ENCODE peak calls at places on chromosome 10, in four cellular contexts. Q, M, U and P are unnamed samples.

GRCh38 chr10:110501142-110501937 is 3.6 kb downstream of the DUSP5 start:
- DNase-seq in Q (peak; percentile 91), M (peak; percentile 80), U (peak; percentile 88), P (peak; percentile 80)

GRCh38 chr10:128186959-128187787 is 61.0 kb upstream of the MKI67 start:
- DNase-seq in Q (no peak), M (no peak), U (peak; percentile 14), P (peak; percentile 43)

GRCh38 chr10:49550563-49550962 is 11.6 kb upstream of the ERCC6 start:
- DNase-seq in Q (peak; percentile 94), M (no peak), U (no peak), P (no peak)

GRCh38 chr10:100501423-100501822 is 18.2 kb downstream of the SEC31B start:
- DNase-seq in Q (peak; percentile 7), M (no peak), U (no peak), P (no peak)

GRCh38 chr10:43684198-43684559 is 35.5 kb upstream of the ZNF32 start:
- DNase-seq in Q (no peak), M (no peak), U (no peak), P (no peak)

GRCh38 chr10:86481761-86482160 is 39.8 kb downstream of the WAPL start:
- DNase-seq in Q (no peak), M (no peak), U (no peak), P (no peak)

GRCh38 chr10:127296696-127297095 is 100.3 kb upstream of the INSYN2A start:
- DNase-seq in Q (no peak), M (no peak), U (no peak), P (no peak)

GRCh38 chr10:103747193-103747865 is 108.0 kb downstream of the SH3PXD2A start:
- DNase-seq in Q (no peak), M (no peak), U (no peak), P (no peak)

GRCh38 chr10:130398090-130398994 is 262.2 kb downstream of the GLRX3 start:
- DNase-seq in Q (no peak), M (no peak), U (no peak), P (no peak)

GRCh38 chr10:14553434-14553833 is 221.3 kb downstream of the FAM107B start:
- DNase-seq in Q (peak; percentile 62), M (no peak), U (no peak), P (no peak)

GRCh38 chr10:51231754-51232153 is 157.5 kb downstream of the PRKG1 start:
- DNase-seq in Q (no peak), M (no peak), U (no peak), P (no peak)

GRCh38 chr10:91350651-91351081 is 59.5 kb upstream of the HECTD2 start:
- DNase-seq in Q (peak; percentile 73), M (no peak), U (no peak), P (no peak)

GRCh38 chr10:133466683-133467275 is 13.0 kb downstream of the SCART1 start:
- DNase-seq in Q (no peak), M (no peak), U (no peak), P (no peak)

GRCh38 chr10:52378124-52378523 is 64.0 kb downstream of the DKK1 start:
- DNase-seq in Q (no peak), M (no peak), U (no peak), P (no peak)

GRCh38 chr10:77411805-77412204 is 225.8 kb downstream of the KCNMA1 start:
- DNase-seq in Q (no peak), M (no peak), U (no peak), P (no peak)

GRCh38 chr10:5619366-5620211 is 46.8 kb downstream of the ASB13 start:
- DNase-seq in Q (no peak), M (no peak), U (no peak), P (no peak)

GRCh38 chr10:62081322-62081945 is 179.9 kb downstream of the ARID5B start:
- DNase-seq in Q (no peak), M (no peak), U (no peak), P (no peak)

GRCh38 chr10:80173441-80173840 is 31.9 kb downstream of the ANXA11 start:
- DNase-seq in Q (no peak), M (no peak), U (no peak), P (no peak)

GRCh38 chr10:59709472-59710125 is at the start of gene SLC16A9:
- DNase-seq in Q (peak; percentile 18), M (peak; percentile 54), U (peak; percentile 69), P (peak; percentile 75)

DNA sequence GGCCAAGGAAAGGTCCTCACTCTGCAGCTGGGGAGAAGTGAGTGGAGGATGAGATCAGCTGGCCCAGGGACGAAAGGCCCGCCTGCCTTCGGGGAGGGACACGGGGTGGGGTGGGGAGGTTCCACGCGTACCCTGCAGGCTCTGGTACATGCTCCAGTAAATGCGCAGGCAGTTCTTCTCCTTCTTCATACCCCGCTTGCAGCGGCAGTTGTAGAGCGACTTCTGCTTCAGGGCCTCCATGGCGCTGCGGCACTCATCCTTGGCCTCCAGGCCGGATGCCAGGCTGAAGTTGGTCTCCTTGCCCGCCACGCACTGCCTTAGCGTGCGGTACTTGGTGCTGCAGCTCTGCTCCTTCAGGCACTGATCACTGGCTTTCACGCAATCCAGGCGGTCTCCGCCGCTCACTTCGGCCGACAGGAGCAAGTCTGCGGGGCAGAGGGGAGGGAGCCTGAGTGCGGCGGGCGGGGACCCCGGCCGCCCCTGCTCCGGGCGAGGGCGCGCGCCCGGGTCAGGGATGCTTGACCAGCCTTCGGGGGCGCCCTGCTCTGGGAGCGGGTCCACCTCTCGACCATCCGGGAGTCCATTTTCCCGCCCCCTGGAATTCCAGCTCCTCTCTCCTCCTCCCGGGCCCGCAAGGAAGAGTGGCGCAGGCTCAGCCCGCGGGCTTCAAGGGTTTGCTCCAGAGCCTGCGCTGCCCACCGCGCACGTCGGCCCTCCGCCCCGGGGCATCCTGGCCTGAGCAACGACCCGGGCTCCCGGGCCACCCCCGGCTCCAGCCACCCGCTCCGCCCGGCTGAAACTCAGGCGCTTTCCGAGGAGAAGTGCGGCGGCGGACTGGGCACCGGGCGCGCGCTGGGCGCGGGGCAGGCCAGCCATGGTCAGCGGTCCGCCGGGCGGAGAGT is 2.1 kb downstream of the GFRA1 start:
- DNase-seq in Q (no peak), M (no peak), U (no peak), P (no peak)
- H3K27me3 ChIP-seq in Q (peaks cover 30% of the 10 kb centered on the region), M (no peaks in the 10 kb centered on the region), U (peaks cover 71% of the 10 kb centered on the region), P (peaks cover 61% of the 10 kb centered on the region)

GRCh38 chr10:70592186-70592735 is 10.3 kb downstream of the PRF1 start:
- DNase-seq in Q (no peak), M (no peak), U (no peak), P (no peak)
- H3K27me3 ChIP-seq in Q (no peaks in the 10 kb centered on the region), M (no peaks in the 10 kb centered on the region), U (no peaks in the 10 kb centered on the region), P (no peaks in the 10 kb centered on the region)

DNA sequence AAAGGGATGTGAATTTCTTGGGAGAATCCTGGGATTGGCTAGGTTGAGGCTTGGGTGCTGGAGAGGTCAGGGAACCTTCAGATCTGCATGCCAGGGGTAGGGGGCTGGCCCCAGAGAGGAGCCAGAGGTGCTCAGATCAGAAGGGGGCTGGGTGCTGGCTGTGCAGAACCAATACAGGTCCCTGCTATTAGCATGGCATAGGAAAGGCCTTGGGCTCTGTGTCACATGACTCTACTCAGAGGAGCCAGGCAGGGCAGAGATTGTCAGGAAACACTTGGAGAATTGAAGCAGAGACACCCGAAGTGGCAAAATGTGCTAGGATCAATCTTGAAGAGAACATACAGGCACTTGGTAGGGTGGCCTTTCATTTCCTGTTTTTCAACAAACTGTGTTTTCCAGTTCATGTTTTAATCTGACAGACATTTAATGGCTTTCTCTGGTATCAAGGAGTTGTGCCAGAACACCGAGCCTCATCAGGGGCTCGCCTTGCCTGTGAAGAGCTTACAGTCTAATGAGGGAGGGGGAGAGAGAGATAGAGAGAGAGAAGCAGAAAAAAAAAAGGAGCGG is 498.9 kb downstream of the RPS24 start:
- DNase-seq in Q (no peak), M (no peak), U (no peak), P (no peak)
- H3K27me3 ChIP-seq in Q (no peaks in the 10 kb centered on the region), M (no peaks in the 10 kb centered on the region), U (no peaks in the 10 kb centered on the region), P (no peaks in the 10 kb centered on the region)

GRCh38 chr10:101774589-101775272 is 1.2 kb downstream of the FGF8 start:
- DNase-seq in Q (no peak), M (no peak), U (no peak), P (no peak)
- H3K27me3 ChIP-seq in Q (peaks cover 40% of the 10 kb centered on the region), M (peaks cover 6% of the 10 kb centered on the region), U (peaks cover 93% of the 10 kb centered on the region), P (peaks cover 29% of the 10 kb centered on the region)

GRCh38 chr10:114052255-114052654 is 8.6 kb downstream of the ADRB1 start:
- DNase-seq in Q (no peak), M (no peak), U (no peak), P (no peak)
- H3K27me3 ChIP-seq in Q (no peaks in the 10 kb centered on the region), M (no peaks in the 10 kb centered on the region), U (peaks cover 29% of the 10 kb centered on the region), P (peaks cover 49% of the 10 kb centered on the region)

GRCh38 chr10:120559800-120560199 is 102.8 kb downstream of the PLPP4 start:
- DNase-seq in Q (no peak), M (no peak), U (no peak), P (no peak)
- H3K27me3 ChIP-seq in Q (peaks cover 2% of the 10 kb centered on the region), M (no peaks in the 10 kb centered on the region), U (no peaks in the 10 kb centered on the region), P (no peaks in the 10 kb centered on the region)